ENCODE peak calls at places on chromosome 21, in ten cellular contexts. One of them, this sample, is unnamed.

GRCh38 chr21:33771976-33772375 is 129.7 kb downstream of the ITSN1 start:
- DNase-seq in IMR-90: no peak
- DNase-seq in ovary: no peak
- DNase-seq in Panc1: no peak
- DNase-seq in endodermal cell: no peak
- DNase-seq in pancreas: no peak
- DNase-seq in AG10803: no peak
- DNase-seq in heart left ventricle: no peak
- DNase-seq in WTC11: no peak
- DNase-seq in astrocyte of the spinal cord: no peak
- DNase-seq in this sample: no peak

GRCh38 chr21:37550618-37551405 is 184.2 kb downstream of the DYRK1A start:
- DNase-seq in IMR-90: no peak
- DNase-seq in ovary: peak
- DNase-seq in Panc1: no peak
- DNase-seq in endodermal cell: peak
- DNase-seq in pancreas: no peak
- DNase-seq in AG10803: no peak
- DNase-seq in heart left ventricle: no peak
- DNase-seq in WTC11: no peak
- DNase-seq in astrocyte of the spinal cord: no peak
- DNase-seq in this sample: no peak

GRCh38 chr21:34967509-34968289 is 81.4 kb downstream of the RUNX1 start:
- DNase-seq in IMR-90: peak
- DNase-seq in ovary: no peak
- DNase-seq in Panc1: no peak
- DNase-seq in endodermal cell: no peak
- DNase-seq in pancreas: no peak
- DNase-seq in AG10803: no peak
- DNase-seq in heart left ventricle: no peak
- DNase-seq in WTC11: no peak
- DNase-seq in astrocyte of the spinal cord: no peak
- DNase-seq in this sample: no peak

GRCh38 chr21:27422435-27422834 is 455.5 kb upstream of the ADAMTS5 start:
- DNase-seq in IMR-90: peak
- DNase-seq in ovary: no peak
- DNase-seq in Panc1: no peak
- DNase-seq in endodermal cell: no peak
- DNase-seq in pancreas: no peak
- DNase-seq in AG10803: peak
- DNase-seq in heart left ventricle: no peak
- DNase-seq in WTC11: no peak
- DNase-seq in astrocyte of the spinal cord: peak
- DNase-seq in this sample: no peak

GRCh38 chr21:29256125-29256895 is 42.4 kb upstream of the BACH1 start:
- DNase-seq in IMR-90: no peak
- DNase-seq in ovary: no peak
- DNase-seq in Panc1: no peak
- DNase-seq in endodermal cell: no peak
- DNase-seq in pancreas: no peak
- DNase-seq in AG10803: no peak
- DNase-seq in heart left ventricle: no peak
- DNase-seq in WTC11: no peak
- DNase-seq in astrocyte of the spinal cord: no peak
- DNase-seq in this sample: no peak

GRCh38 chr21:34029724-34030528 is 43.5 kb upstream of the MRPS6 start:
- DNase-seq in IMR-90: peak
- DNase-seq in ovary: peak
- DNase-seq in Panc1: peak
- DNase-seq in endodermal cell: peak
- DNase-seq in pancreas: peak
- DNase-seq in AG10803: peak
- DNase-seq in heart left ventricle: peak
- DNase-seq in WTC11: peak
- DNase-seq in astrocyte of the spinal cord: peak
- DNase-seq in this sample: peak

GRCh38 chr21:32256873-32257620 is 21.8 kb downstream of the MIS18A start:
- DNase-seq in IMR-90: peak
- DNase-seq in ovary: peak
- DNase-seq in Panc1: no peak
- DNase-seq in endodermal cell: peak
- DNase-seq in pancreas: peak
- DNase-seq in AG10803: peak
- DNase-seq in heart left ventricle: peak
- DNase-seq in WTC11: no peak
- DNase-seq in astrocyte of the spinal cord: peak
- DNase-seq in this sample: no peak

GRCh38 chr21:33109574-33110339 is 39.8 kb downstream of the OLIG1 start:
- DNase-seq in IMR-90: no peak
- DNase-seq in ovary: no peak
- DNase-seq in Panc1: no peak
- DNase-seq in endodermal cell: peak
- DNase-seq in pancreas: no peak
- DNase-seq in AG10803: no peak
- DNase-seq in heart left ventricle: no peak
- DNase-seq in WTC11: peak
- DNase-seq in astrocyte of the spinal cord: no peak
- DNase-seq in this sample: no peak

DNA sequence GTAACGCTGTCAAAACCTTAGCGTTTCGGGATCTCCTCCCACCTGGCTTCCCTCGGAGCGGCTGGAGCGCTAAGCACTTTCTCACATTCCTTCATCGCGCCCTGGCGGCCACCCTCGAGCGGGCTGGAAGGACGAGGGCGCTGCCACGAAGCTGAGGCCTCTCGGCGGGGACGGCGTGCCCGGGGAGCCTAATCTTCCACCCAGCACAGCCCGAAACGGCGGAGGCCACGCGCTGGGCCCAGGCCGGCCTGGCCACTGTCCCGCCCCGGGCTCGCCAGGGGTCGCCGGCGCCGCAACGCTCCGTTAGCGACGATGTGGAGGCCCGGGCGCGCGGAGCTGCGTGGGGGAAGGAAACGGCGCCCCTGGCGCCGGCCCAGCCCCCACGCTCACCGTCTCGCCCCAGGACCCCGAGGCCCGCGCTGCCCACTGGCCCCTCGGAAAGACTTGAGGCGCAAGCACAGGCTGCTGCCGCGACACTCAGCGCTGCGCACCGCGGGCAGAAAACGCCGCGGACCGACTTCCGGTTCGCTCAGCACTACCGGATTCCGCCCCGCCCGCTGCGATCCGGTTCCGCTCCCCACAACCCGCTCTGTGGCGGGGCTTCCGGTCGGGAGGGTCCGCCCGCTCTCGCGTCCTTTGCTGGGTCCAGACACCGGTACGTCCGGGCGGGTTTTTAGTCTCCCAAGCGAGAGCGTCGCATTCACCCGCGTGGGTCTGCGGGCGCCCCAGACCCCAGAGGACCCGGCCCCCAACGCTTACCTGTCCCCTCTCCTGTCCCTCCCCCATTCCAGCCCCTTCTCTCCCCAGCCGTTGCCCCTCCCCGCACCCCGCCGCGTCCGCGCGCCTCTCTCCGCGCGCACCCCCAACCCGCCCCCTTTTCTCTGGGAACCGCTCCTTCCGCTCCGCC is at the start of gene YBEY:
- DNase-seq in IMR-90: peak
- DNase-seq in ovary: peak
- DNase-seq in Panc1: peak
- DNase-seq in endodermal cell: peak
- DNase-seq in pancreas: peak
- DNase-seq in AG10803: peak
- DNase-seq in heart left ventricle: peak
- DNase-seq in WTC11: peak
- DNase-seq in astrocyte of the spinal cord: peak
- DNase-seq in this sample: peak
- TF ChIP-seq CTCF in IMR-90: peak
- TF ChIP-seq CTCF in ovary: no peak
- TF ChIP-seq CTCF in Panc1: no peak
- TF ChIP-seq CTCF in endodermal cell: peak
- TF ChIP-seq CTCF in pancreas: no peak
- TF ChIP-seq CTCF in AG10803: peak
- TF ChIP-seq CTCF in heart left ventricle: peak
- TF ChIP-seq CTCF in WTC11: no peak
- TF ChIP-seq CTCF in astrocyte of the spinal cord: peak
- TF ChIP-seq CTCF in this sample: peak

DNA sequence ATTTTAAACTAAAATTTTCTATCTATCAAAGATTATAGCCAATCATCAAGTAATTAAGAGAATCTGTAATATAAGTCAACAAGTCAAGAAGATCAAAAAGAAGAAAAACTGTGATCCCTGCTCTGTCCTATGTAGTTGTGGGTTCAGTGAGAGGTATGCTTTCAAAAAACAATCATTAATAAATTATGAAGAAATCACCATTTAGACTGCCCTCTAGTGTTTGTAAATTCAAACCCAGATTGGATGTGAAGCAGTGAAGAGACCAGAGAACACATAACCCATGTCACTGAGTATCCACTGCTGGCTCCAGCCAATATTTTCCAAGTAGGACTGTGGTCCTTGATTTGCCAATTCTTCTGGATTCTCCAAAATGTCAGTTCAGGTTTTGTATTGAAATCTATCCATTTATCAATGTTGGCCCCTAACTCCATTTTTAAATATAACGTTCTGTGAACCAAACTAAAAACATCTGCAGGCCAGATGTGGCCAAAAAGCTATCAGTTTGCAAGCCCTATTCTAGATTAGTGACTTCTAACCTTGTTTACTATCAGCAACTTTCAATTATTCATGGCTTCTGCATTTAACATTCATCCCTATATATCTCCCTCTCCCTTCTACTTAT is 467.5 kb upstream of the CXADR start:
- DNase-seq in IMR-90: peak
- DNase-seq in ovary: no peak
- DNase-seq in Panc1: no peak
- DNase-seq in endodermal cell: no peak
- DNase-seq in pancreas: no peak
- DNase-seq in AG10803: peak
- DNase-seq in heart left ventricle: no peak
- DNase-seq in WTC11: no peak
- DNase-seq in astrocyte of the spinal cord: peak
- DNase-seq in this sample: no peak
- TF ChIP-seq CTCF in IMR-90: peak
- TF ChIP-seq CTCF in ovary: no peak
- TF ChIP-seq CTCF in Panc1: peak
- TF ChIP-seq CTCF in endodermal cell: peak
- TF ChIP-seq CTCF in pancreas: no peak
- TF ChIP-seq CTCF in AG10803: peak
- TF ChIP-seq CTCF in heart left ventricle: peak
- TF ChIP-seq CTCF in WTC11: no peak
- TF ChIP-seq CTCF in astrocyte of the spinal cord: peak
- TF ChIP-seq CTCF in this sample: peak

GRCh38 chr21:43800124-43800523 is 10.7 kb downstream of the RRP1 start:
- DNase-seq in IMR-90: no peak
- DNase-seq in ovary: no peak
- DNase-seq in Panc1: no peak
- DNase-seq in endodermal cell: no peak
- DNase-seq in pancreas: no peak
- DNase-seq in AG10803: no peak
- DNase-seq in heart left ventricle: no peak
- DNase-seq in WTC11: no peak
- DNase-seq in astrocyte of the spinal cord: no peak
- DNase-seq in this sample: no peak

GRCh38 chr21:43800566-43800965 is 11.2 kb downstream of the RRP1 start:
- DNase-seq in IMR-90: no peak
- DNase-seq in ovary: no peak
- DNase-seq in Panc1: no peak
- DNase-seq in endodermal cell: no peak
- DNase-seq in pancreas: no peak
- DNase-seq in AG10803: no peak
- DNase-seq in heart left ventricle: no peak
- DNase-seq in WTC11: no peak
- DNase-seq in astrocyte of the spinal cord: no peak
- DNase-seq in this sample: no peak

GRCh38 chr21:43797925-43798715 is 8.7 kb downstream of the RRP1 start:
- DNase-seq in IMR-90: no peak
- DNase-seq in ovary: no peak
- DNase-seq in Panc1: no peak
- DNase-seq in endodermal cell: no peak
- DNase-seq in pancreas: no peak
- DNase-seq in AG10803: no peak
- DNase-seq in heart left ventricle: no peak
- DNase-seq in WTC11: no peak
- DNase-seq in astrocyte of the spinal cord: no peak
- DNase-seq in this sample: no peak

GRCh38 chr21:43801006-43801783 is 11.8 kb downstream of the RRP1 start:
- DNase-seq in IMR-90: no peak
- DNase-seq in ovary: no peak
- DNase-seq in Panc1: no peak
- DNase-seq in endodermal cell: no peak
- DNase-seq in pancreas: no peak
- DNase-seq in AG10803: no peak
- DNase-seq in heart left ventricle: no peak
- DNase-seq in WTC11: no peak
- DNase-seq in astrocyte of the spinal cord: no peak
- DNase-seq in this sample: no peak

DNA sequence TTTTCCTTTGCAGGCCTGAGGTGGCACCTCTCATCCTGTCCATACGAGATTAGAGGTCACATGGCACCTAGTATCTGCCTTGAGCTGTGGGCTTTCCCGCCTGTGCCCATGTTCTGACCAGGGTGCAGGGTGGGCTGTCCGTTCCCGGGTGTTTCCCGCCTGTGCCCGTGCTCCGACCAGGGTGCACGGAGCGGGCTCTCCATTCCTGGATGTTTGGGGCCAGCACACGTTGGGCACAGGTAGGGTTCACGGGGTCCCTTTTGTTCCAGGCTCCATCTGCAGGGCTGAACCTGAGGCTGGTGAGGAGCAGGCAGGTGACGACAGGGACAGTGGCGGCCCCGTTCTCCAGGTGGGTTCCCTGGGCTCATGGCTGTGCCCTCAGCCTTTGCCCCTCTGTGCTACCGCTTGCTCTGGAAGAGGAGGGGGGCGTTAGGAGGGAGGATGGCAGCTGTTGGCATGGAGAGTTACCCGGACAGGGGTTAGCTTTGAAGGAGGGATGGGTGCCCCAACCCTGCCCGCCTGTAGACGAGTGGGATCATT is 10.0 kb downstream of the RRP1 start:
- DNase-seq in IMR-90: no peak
- DNase-seq in ovary: no peak
- DNase-seq in Panc1: no peak
- DNase-seq in endodermal cell: no peak
- DNase-seq in pancreas: no peak
- DNase-seq in AG10803: no peak
- DNase-seq in heart left ventricle: no peak
- DNase-seq in WTC11: no peak
- DNase-seq in astrocyte of the spinal cord: no peak
- DNase-seq in this sample: no peak
- TF ChIP-seq CTCF in IMR-90: no peak
- TF ChIP-seq CTCF in ovary: no peak
- TF ChIP-seq CTCF in Panc1: no peak
- TF ChIP-seq CTCF in endodermal cell: no peak
- TF ChIP-seq CTCF in pancreas: no peak
- TF ChIP-seq CTCF in AG10803: no peak
- TF ChIP-seq CTCF in heart left ventricle: no peak
- TF ChIP-seq CTCF in WTC11: no peak
- TF ChIP-seq CTCF in astrocyte of the spinal cord: no peak
- TF ChIP-seq CTCF in this sample: no peak

GRCh38 chr21:41509206-41509496 is 1.2 kb upstream of the TMPRSS2 start:
- DNase-seq in IMR-90: no peak
- DNase-seq in ovary: no peak
- DNase-seq in Panc1: no peak
- DNase-seq in endodermal cell: no peak
- DNase-seq in pancreas: no peak
- DNase-seq in AG10803: no peak
- DNase-seq in heart left ventricle: no peak
- DNase-seq in WTC11: no peak
- DNase-seq in astrocyte of the spinal cord: no peak
- DNase-seq in this sample: no peak

GRCh38 chr21:41506526-41507520 is 1.1 kb downstream of the TMPRSS2 start:
- DNase-seq in IMR-90: no peak
- DNase-seq in ovary: no peak
- DNase-seq in Panc1: no peak
- DNase-seq in endodermal cell: peak
- DNase-seq in pancreas: peak
- DNase-seq in AG10803: no peak
- DNase-seq in heart left ventricle: no peak
- DNase-seq in WTC11: peak
- DNase-seq in astrocyte of the spinal cord: no peak
- DNase-seq in this sample: peak

GRCh38 chr21:41507521-41508414 is at the start of gene TMPRSS2:
- DNase-seq in IMR-90: no peak
- DNase-seq in ovary: no peak
- DNase-seq in Panc1: no peak
- DNase-seq in endodermal cell: peak
- DNase-seq in pancreas: peak
- DNase-seq in AG10803: no peak
- DNase-seq in heart left ventricle: no peak
- DNase-seq in WTC11: peak
- DNase-seq in astrocyte of the spinal cord: no peak
- DNase-seq in this sample: peak

GRCh38 chr21:41509733-41510132 is 1.8 kb upstream of the TMPRSS2 start:
- DNase-seq in IMR-90: no peak
- DNase-seq in ovary: no peak
- DNase-seq in Panc1: no peak
- DNase-seq in endodermal cell: no peak
- DNase-seq in pancreas: no peak
- DNase-seq in AG10803: no peak
- DNase-seq in heart left ventricle: no peak
- DNase-seq in WTC11: no peak
- DNase-seq in astrocyte of the spinal cord: no peak
- DNase-seq in this sample: peak

GRCh38 chr21:41508415-41509205 is 652 bp upstream of the TMPRSS2 start:
- DNase-seq in IMR-90: no peak
- DNase-seq in ovary: no peak
- DNase-seq in Panc1: no peak
- DNase-seq in endodermal cell: no peak
- DNase-seq in pancreas: peak
- DNase-seq in AG10803: no peak
- DNase-seq in heart left ventricle: no peak
- DNase-seq in WTC11: no peak
- DNase-seq in astrocyte of the spinal cord: no peak
- DNase-seq in this sample: peak
- TF ChIP-seq CTCF in IMR-90: no peak
- TF ChIP-seq CTCF in ovary: no peak
- TF ChIP-seq CTCF in Panc1: no peak
- TF ChIP-seq CTCF in endodermal cell: peak
- TF ChIP-seq CTCF in pancreas: no peak
- TF ChIP-seq CTCF in AG10803: no peak
- TF ChIP-seq CTCF in heart left ventricle: no peak
- TF ChIP-seq CTCF in WTC11: no peak
- TF ChIP-seq CTCF in astrocyte of the spinal cord: no peak
- TF ChIP-seq CTCF in this sample: no peak

This sample was measured in Peyer's patch.